ENCODE peak calls at places on chromosomes 6 and 20, in ten cellular contexts. F, H, B, R, T, N, K, P, U and L are unnamed samples.

GRCh38 chr20:56621730-56622129 is 7.4 kb upstream of the TFAP2C start:
- DNase-seq in F (no peak), H (no peak), B (no peak), R (no peak), T (no peak), N (no peak), K (no peak), P (no peak), U (no peak), L (no peak)

GRCh38 chr20:31543966-31544598 is 29.8 kb downstream of the HM13 start:
- DNase-seq in F (no peak), H (peak), B (peak), R (no peak), T (peak), N (no peak), K (no peak), P (peak), U (peak), L (peak)

GRCh38 chr20:5933802-5934436 is 16.4 kb downstream of the TRMT6 start:
- DNase-seq in F (peak), H (peak), B (no peak), R (peak), T (no peak), N (no peak), K (peak), P (no peak), U (no peak), L (peak)

GRCh38 chr6:35139924-35140524 is 1.1 kb downstream of the TCP11 start:
- DNase-seq in F (peak), H (peak), B (peak), R (no peak), T (peak), N (peak), K (peak), P (peak), U (peak), L (peak)

GRCh38 chr20:19552144-19552895 is 205.7 kb upstream of the RIN2 start:
- DNase-seq in F (peak), H (no peak), B (no peak), R (no peak), T (no peak), N (no peak), K (no peak), P (no peak), U (peak), L (peak)

GRCh38 chr6:6686748-6687601 is 98.5 kb downstream of the LY86 start:
- DNase-seq in F (peak), H (peak), B (peak), R (no peak), T (no peak), N (peak), K (peak), P (peak), U (no peak), L (peak)

GRCh38 chr20:8428988-8429387 is 296.9 kb downstream of the PLCB1 start:
- DNase-seq in F (no peak), H (no peak), B (no peak), R (no peak), T (no peak), N (no peak), K (no peak), P (no peak), U (no peak), L (no peak)

GRCh38 chr6:149855040-149855654 is 9.0 kb downstream of the LRP11 start:
- DNase-seq in F (no peak), H (peak), B (peak), R (peak), T (peak), N (no peak), K (no peak), P (peak), U (peak), L (peak)

GRCh38 chr6:137829641-137830083 is 37.4 kb upstream of the TNFAIP3 start:
- DNase-seq in F (peak), H (peak), B (peak), R (no peak), T (no peak), N (no peak), K (no peak), P (peak), U (peak), L (peak)

GRCh38 chr6:6730831-6731230 is 142.3 kb downstream of the LY86 start:
- DNase-seq in F (no peak), H (peak), B (peak), R (no peak), T (peak), N (no peak), K (no peak), P (peak), U (peak), L (peak)

GRCh38 chr6:29965873-29966601 is 23.7 kb downstream of the HLA-A start:
- DNase-seq in F (peak), H (peak), B (peak), R (peak), T (peak), N (peak), K (peak), P (peak), U (peak), L (peak)

GRCh38 chr20:32541917-32542615 is 43.1 kb downstream of the NOL4L start:
- DNase-seq in F (no peak), H (no peak), B (no peak), R (no peak), T (no peak), N (no peak), K (no peak), P (no peak), U (no peak), L (no peak)

GRCh38 chr6:89257781-89258180 is 40.6 kb upstream of the GABRR1 start:
- DNase-seq in F (no peak), H (no peak), B (no peak), R (no peak), T (no peak), N (no peak), K (no peak), P (no peak), U (no peak), L (no peak)

GRCh38 chr6:73248192-73248898 is 14.7 kb downstream of the KHDC1 start:
- DNase-seq in F (no peak), H (no peak), B (no peak), R (no peak), T (no peak), N (no peak), K (no peak), P (no peak), U (no peak), L (no peak)

GRCh38 chr6:112877134-112878100 is 530.3 kb downstream of the RFPL4B start:
- DNase-seq in F (peak), H (peak), B (peak), R (no peak), T (peak), N (no peak), K (no peak), P (peak), U (peak), L (peak)

GRCh38 chr20:62914970-62915457 is 11.3 kb downstream of the DIDO1 start:
- DNase-seq in F (peak), H (no peak), B (peak), R (no peak), T (no peak), N (peak), K (no peak), P (peak), U (peak), L (peak)

GRCh38 chr6:130520801-130521200 is 155.0 kb downstream of the TMEM200A start:
- DNase-seq in F (no peak), H (no peak), B (no peak), R (no peak), T (no peak), N (no peak), K (no peak), P (no peak), U (no peak), L (no peak)

GRCh38 chr6:12354499-12354898 is 64.3 kb downstream of the EDN1 start:
- DNase-seq in F (no peak), H (peak), B (peak), R (no peak), T (peak), N (no peak), K (peak), P (peak), U (peak), L (peak)

GRCh38 chr20:12623870-12624269 is 384.9 kb upstream of the SPTLC3 start:
- DNase-seq in F (no peak), H (no peak), B (no peak), R (no peak), T (no peak), N (no peak), K (no peak), P (no peak), U (no peak), L (no peak)

GRCh38 chr20:51500311-51500710 is 42.2 kb downstream of the NFATC2 start:
- DNase-seq in F (peak), H (no peak), B (no peak), R (no peak), T (no peak), N (no peak), K (peak), P (no peak), U (no peak), L (peak)

GRCh38 chr6:43806041-43806757 is 36.2 kb downstream of the VEGFA start:
- DNase-seq in F (peak), H (no peak), B (no peak), R (no peak), T (no peak), N (peak), K (no peak), P (no peak), U (no peak), L (peak)

GRCh38 chr6:110530671-110531070 is 54.3 kb upstream of the SLC22A16 start:
- DNase-seq in F (peak), H (peak), B (no peak), R (no peak), T (no peak), N (no peak), K (no peak), P (no peak), U (peak), L (peak)

GRCh38 chr20:51119914-51120313 is 97.0 kb upstream of the KCNG1 start:
- DNase-seq in F (peak), H (no peak), B (no peak), R (no peak), T (no peak), N (no peak), K (no peak), P (no peak), U (no peak), L (no peak)

GRCh38 chr6:38162493-38163185 is 343.1 kb downstream of the ZFAND3 start:
- DNase-seq in F (no peak), H (no peak), B (no peak), R (no peak), T (no peak), N (no peak), K (no peak), P (no peak), U (no peak), L (no peak)

GRCh38 chr6:38163186-38164130 is 343.9 kb downstream of the ZFAND3 start:
- DNase-seq in F (peak), H (no peak), B (no peak), R (no peak), T (no peak), N (no peak), K (no peak), P (no peak), U (no peak), L (no peak)

GRCh38 chr6:38166411-38167240 is 347.1 kb downstream of the ZFAND3 start:
- DNase-seq in F (no peak), H (no peak), B (no peak), R (no peak), T (no peak), N (no peak), K (no peak), P (no peak), U (no peak), L (no peak)

GRCh38 chr6:38164131-38164481 is 344.6 kb downstream of the ZFAND3 start:
- DNase-seq in F (peak), H (no peak), B (no peak), R (no peak), T (no peak), N (no peak), K (no peak), P (no peak), U (no peak), L (no peak)

DNA sequence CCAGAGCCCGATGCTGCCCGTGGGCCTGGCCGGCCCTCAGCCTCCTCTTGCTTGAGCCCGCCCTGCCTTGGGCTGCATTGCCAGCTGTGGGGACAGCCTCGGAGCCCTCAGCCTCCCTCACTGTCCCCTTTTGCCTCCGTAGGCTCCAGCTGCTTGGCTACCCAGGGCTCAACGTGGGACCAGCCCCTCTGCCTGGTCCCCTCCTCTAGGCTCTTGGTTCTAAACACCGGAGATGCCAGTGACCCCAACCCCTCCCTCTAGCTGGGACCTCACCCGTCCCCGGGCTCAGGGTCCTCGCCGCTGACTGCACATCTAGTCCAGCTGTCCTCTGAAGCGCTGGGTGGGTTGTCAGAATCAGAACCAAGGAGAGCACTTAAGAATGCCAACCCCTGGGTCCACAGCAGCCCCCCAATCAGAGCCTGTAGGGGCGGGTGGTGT is 345.2 kb downstream of the ZFAND3 start:
- DNase-seq in F (no peak), H (no peak), B (no peak), R (no peak), T (no peak), N (no peak), K (no peak), P (no peak), U (no peak), L (no peak)
- H3K4me3 ChIP-seq in F (no peak), H (no peak), B (no peak), R (no peak), T (no peak), N (no peak), K (no peak), P (no peak), U (no peak), L (no peak)

GRCh38 chr20:64056889-64057627 is 5.9 kb upstream of the TCEA2 start:
- DNase-seq in F (no peak), H (no peak), B (no peak), R (no peak), T (no peak), N (no peak), K (no peak), P (no peak), U (no peak), L (no peak)
- H3K4me3 ChIP-seq in F (no peak), H (no peak), B (no peak), R (no peak), T (no peak), N (peak), K (no peak), P (no peak), U (no peak), L (no peak)

GRCh38 chr6:71403422-71404134 is 115.0 kb downstream of the OGFRL1 start:
- DNase-seq in F (no peak), H (no peak), B (no peak), R (no peak), T (no peak), N (no peak), K (no peak), P (peak), U (no peak), L (peak)
- H3K4me3 ChIP-seq in F (no peak), H (no peak), B (peak), R (peak), T (no peak), N (no peak), K (no peak), P (peak), U (peak), L (no peak)

DNA sequence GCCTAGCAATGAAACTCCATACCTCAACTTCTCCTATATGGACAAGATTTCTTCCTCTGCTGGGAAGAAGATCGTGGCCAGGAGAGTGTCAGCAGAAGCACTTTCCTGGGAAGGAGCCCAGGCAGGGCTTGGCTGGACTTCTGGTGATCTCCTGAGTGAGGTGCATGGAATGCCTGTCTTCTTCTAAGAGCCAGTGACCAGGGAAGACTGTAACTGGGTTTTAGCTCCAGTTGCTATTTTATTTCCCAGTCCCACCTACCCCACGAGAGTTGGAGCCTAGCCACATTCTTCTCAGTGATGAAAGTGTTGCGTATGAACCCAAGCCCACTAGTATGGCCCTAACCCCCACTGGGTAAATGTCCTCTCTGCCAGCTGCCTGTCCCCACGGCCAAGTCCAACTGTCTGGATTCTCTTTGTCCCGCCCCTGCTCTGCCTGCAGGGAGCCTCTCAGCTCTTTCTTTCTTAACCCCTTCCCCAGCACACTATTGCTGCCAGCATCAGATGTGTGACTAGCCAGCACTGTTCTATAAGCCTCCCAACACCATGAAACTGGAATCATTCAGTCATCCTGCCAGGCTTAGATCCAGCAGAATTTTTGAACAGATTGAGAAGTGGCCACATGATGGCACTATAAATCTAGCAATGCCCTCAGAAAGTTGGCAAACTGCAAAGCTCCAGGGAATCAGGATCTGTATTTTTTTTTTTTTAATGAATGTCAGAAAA is 69.8 kb upstream of the FAM184A start:
- DNase-seq in F (peak), H (peak), B (peak), R (peak), T (peak), N (peak), K (peak), P (peak), U (peak), L (peak)
- H3K4me3 ChIP-seq in F (no peak), H (peak), B (peak), R (no peak), T (peak), N (no peak), K (no peak), P (peak), U (no peak), L (no peak)

DNA sequence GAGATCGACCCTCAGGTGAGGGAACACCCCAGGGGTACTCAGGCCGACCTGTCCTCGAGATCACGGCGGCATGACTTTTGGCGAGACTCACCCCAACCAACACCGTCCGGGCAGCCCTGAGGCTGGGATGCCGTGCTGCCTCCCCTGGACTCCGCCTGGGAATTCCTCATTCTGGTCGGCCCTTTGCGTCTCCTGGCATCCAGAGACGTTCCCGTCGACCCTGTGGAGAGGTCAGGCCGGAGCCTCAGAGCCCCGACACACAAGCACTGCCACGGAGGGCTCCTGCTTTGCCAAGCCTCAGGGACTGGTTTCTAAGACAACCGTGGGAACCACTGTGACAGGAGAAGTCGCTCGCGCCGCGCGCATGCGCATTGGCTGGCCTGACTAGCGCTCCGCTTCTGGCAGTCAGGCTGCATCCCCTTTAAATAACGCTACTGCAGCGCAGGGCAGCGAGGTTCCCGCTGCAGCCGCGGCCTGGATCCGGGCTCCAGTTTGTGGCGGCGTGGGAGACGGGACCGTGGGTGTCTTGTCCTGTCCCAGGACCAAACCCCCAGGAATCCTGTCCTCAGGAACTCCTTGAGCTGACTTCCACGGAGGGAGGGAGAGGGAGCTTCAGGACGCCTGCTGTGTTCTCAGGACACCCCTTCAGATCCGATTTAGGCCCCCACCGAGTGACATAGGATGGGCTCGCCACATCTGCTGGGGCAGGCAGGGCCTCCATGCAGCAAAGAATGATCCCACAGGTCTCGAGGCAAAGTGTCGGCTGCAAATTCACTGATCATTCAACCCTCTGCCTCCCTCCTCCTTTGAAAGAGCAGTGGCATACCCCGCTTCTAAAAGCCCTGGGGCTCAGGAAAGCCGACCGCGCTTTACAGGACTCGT is 163.2 kb upstream of the ZNF337 start:
- DNase-seq in F (peak), H (peak), B (peak), R (no peak), T (no peak), N (peak), K (no peak), P (peak), U (no peak), L (peak)
- H3K4me3 ChIP-seq in F (no peak), H (no peak), B (no peak), R (peak), T (no peak), N (peak), K (no peak), P (no peak), U (no peak), L (no peak)